ENCODE peak calls at places on chromosomes 2 and 18, in five cellular contexts. V is ecto neural progenitor cell; R is activated T-cell treated with anti-CD3 and anti-CD28 coated beads, Interleukin-2, amount 50 U/mL, for 72 hours; G is neuronal stem cell; S is MCF 10A. Z is an unnamed sample.

GRCh38 chr2:24793752-24794477 is 690 bp downstream of the CENPO start:
- DNase-seq in V (no peak), R (peak; percentile 16), G (peak; percentile 49), S (no peak), Z (peak; percentile 28)

GRCh38 chr2:120433816-120434290 is 87.9 kb downstream of the INHBB start:
- DNase-seq in V (peak; percentile 46), R (no peak), G (no peak), S (no peak), Z (no peak)

GRCh38 chr18:12028040-12028628 is 46.8 kb downstream of the IMPA2 start:
- DNase-seq in V (no peak), R (no peak), G (no peak), S (no peak), Z (no peak)

GRCh38 chr18:1585881-1586488 is 681.3 kb downstream of the ADCYAP1 start:
- DNase-seq in V (no peak), R (no peak), G (peak; percentile 11), S (peak; percentile 45), Z (peak; percentile 8)

GRCh38 chr2:1521191-1521877 is 108.1 kb downstream of the TPO start:
- DNase-seq in V (no peak), R (no peak), G (no peak), S (no peak), Z (no peak)

GRCh38 chr18:49907346-49907929 is 94.1 kb upstream of the ACAA2 start:
- DNase-seq in V (no peak), R (no peak), G (no peak), S (peak; percentile 48), Z (no peak)

GRCh38 chr2:141767051-141767450 is 363.8 kb downstream of the LRP1B start:
- DNase-seq in V (no peak), R (no peak), G (no peak), S (peak; percentile 14), Z (no peak)

GRCh38 chr2:88038263-88039105 is 17.1 kb downstream of the KRCC1 start:
- DNase-seq in V (no peak), R (no peak), G (no peak), S (peak; percentile 66), Z (no peak)

GRCh38 chr2:238722181-238722580 is 125.7 kb upstream of the TWIST2 start:
- DNase-seq in V (no peak), R (no peak), G (no peak), S (no peak), Z (no peak)

GRCh38 chr2:237290249-237290648 is 123.7 kb downstream of the COL6A3 start:
- DNase-seq in V (no peak), R (no peak), G (no peak), S (no peak), Z (no peak)

GRCh38 chr2:22855081-22855480 is 529.9 kb upstream of the KLHL29 start:
- DNase-seq in V (no peak), R (no peak), G (no peak), S (no peak), Z (no peak)

GRCh38 chr2:24490674-24491625 is at the start of gene NCOA1:
- DNase-seq in V (peak; percentile 93), R (peak; percentile 91), G (peak; percentile 76), S (peak; percentile 88), Z (peak; percentile 93)

GRCh38 chr2:132384491-132385186 is 32.0 kb upstream of the GPR39 start:
- DNase-seq in V (no peak), R (no peak), G (no peak), S (no peak), Z (no peak)

GRCh38 chr2:239496700-239497099 is 95.9 kb upstream of the HDAC4 start:
- DNase-seq in V (no peak), R (no peak), G (no peak), S (no peak), Z (no peak)

GRCh38 chr2:26764078-26764887 is at the start of gene SLC35F6:
- DNase-seq in V (peak; percentile 85), R (peak; percentile 93), G (peak; percentile 71), S (peak; percentile 73), Z (peak; percentile 93)